ENCODE peak calls at places on chromosomes 3 and 15, in four cellular contexts. J is mesenchymal stem cell, X is neuronal stem cell, L is H9. B is an unnamed sample.

GRCh38 chr3:194278186-194278845 is 72.8 kb downstream of the CPN2 start:
- DNase-seq in L (peak), X (no peak), J (no peak), B (no peak)

GRCh38 chr3:5545719-5546118 is 358.2 kb downstream of the EDEM1 start:
- DNase-seq in J (no peak), X (no peak), L (no peak), B (no peak)

GRCh38 chr3:173932624-173933023 is 535.1 kb downstream of the NLGN1 start:
- DNase-seq in X (no peak), J (peak), L (no peak), B (peak)

GRCh38 chr3:42424911-42425310 is 14.5 kb upstream of the LYZL4 start:
- DNase-seq in L (no peak), X (no peak), J (no peak), B (no peak)

GRCh38 chr3:78736863-78737262 is 1030.9 kb downstream of the ROBO1 start:
- DNase-seq in J (peak), X (no peak), L (no peak), B (peak)

GRCh38 chr3:2921903-2922302 is 188.3 kb downstream of the IL5RA start:
- DNase-seq in J (peak), X (no peak), L (no peak), B (no peak)

GRCh38 chr3:52153389-52154096 is 680 bp downstream of the POC1A start:
- DNase-seq in L (peak), J (peak), X (no peak), B (peak)

GRCh38 chr15:68623301-68623892 is 44.6 kb downstream of the CORO2B start:
- DNase-seq in L (no peak), J (peak), X (no peak), B (peak)

GRCh38 chr3:140128217-140129137 is 193.5 kb downstream of the CLSTN2 start:
- DNase-seq in J (no peak), L (peak), X (peak), B (peak)

GRCh38 chr3:59469948-59470723 is 420.3 kb upstream of the CFAP20DC start:
- DNase-seq in X (no peak), L (no peak), J (no peak), B (no peak)

GRCh38 chr3:71254658-71255057 is 328.9 kb downstream of the FOXP1 start:
- DNase-seq in L (no peak), J (no peak), X (no peak), B (peak)

GRCh38 chr3:58638586-58638985 is 28.0 kb downstream of the FAM3D start:
- DNase-seq in J (no peak), L (no peak), X (no peak), B (no peak)

DNA sequence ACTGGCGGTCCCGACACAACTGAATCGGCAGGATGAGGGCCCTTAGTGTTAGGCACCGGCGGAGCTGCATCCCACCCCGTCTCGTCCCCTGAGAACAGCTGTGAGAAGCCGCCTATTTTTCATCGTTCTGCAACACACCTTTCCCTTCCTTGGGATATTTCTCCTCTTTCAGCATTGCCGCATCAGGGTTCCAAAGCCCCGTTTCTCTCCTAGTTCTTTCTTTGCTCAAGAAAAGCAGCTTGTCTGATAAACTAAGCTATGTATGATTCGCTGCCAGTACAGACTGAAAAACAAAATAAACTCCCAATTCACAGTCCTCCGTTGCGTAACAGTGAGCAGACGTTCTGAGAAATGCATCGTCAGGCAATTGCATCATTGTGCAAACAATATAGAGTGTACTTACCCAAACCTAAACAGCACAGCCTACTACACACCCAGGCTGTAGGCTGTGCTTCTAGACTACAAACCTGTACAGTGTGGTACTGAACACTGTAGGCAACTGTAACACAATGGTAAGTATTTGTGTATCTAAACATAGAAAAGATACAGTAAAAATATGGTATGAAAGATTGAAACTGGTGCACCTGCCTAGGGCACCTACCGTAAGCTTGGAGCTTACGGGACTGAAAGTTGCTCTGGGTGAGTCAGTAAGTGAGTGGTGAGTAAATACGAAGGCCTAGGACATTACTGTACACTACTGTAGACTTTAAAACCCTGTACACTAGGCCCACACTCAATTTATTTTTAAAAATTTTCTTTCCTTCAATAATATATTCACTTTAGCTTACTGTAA is 8.9 kb upstream of the ADAMTS17 start:
- DNase-seq in X (no peak), L (no peak), J (peak), B (peak)
- H4K8ac ChIP-seq in X (no peak), L (no peak), J (no peak), B (no peak)

DNA sequence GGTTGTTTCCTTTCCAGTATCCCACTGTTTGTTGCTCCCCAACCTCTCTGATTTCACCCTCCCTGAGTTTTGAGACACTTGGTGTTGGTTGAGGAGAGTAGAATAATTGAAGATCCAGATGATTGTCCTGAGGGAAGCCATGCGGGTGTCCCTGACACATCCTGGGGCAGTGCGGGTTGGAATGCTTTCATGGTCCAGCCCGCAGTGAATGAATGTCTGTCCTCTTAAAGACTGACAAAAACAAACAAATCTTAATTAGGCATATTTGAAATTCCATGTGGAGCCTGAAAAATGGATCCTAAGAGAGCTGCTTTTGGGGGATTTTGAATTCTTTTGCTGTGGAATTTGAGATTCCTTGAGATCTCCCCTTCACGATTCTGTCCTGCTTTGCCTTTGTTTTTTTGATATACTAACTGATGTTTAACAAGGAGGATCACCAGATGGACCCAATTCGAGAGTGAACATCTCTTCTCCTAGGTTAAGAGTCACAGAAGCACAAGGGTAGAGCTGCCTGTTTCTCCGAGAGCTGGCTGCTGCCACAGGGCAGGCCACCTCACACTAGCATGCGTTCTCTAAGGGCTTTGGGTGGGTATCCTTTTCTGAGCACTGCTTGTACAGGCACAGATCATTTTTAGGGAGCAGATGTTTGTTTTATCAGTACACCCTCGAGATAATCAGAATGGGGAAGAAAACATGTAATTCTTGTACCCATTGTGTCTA is 47.4 kb downstream of the GPR171 start:
- DNase-seq in X (peak), J (no peak), L (no peak), B (no peak)
- H4K8ac ChIP-seq in X (no peak), J (no peak), L (no peak), B (no peak)

GRCh38 chr15:73994419-73994883 is at the start of gene PML:
- DNase-seq in J (peak), L (peak), X (peak), B (peak)
- H4K8ac ChIP-seq in J (peak), L (no peak), X (no peak), B (peak)

DNA sequence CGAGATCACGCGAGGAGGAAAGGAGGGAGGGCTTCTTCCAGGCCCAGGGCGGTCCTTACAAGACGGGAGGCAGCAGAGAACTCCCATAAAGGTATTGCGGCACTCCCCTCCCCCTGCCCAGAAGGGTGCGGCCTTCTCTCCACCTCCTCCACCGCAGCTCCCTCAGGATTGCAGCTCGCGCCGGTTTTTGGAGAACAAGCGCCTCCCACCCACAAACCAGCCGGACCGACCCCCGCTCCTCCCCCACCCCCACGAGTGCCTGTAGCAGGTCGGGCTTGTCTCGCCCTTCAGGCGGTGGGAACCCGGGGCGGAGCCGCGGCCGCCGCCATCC is 1.1 kb upstream of the SETD5 start:
- DNase-seq in J (peak), X (no peak), L (peak), B (peak)
- H4K8ac ChIP-seq in J (peak), X (no peak), L (no peak), B (peak)

DNA sequence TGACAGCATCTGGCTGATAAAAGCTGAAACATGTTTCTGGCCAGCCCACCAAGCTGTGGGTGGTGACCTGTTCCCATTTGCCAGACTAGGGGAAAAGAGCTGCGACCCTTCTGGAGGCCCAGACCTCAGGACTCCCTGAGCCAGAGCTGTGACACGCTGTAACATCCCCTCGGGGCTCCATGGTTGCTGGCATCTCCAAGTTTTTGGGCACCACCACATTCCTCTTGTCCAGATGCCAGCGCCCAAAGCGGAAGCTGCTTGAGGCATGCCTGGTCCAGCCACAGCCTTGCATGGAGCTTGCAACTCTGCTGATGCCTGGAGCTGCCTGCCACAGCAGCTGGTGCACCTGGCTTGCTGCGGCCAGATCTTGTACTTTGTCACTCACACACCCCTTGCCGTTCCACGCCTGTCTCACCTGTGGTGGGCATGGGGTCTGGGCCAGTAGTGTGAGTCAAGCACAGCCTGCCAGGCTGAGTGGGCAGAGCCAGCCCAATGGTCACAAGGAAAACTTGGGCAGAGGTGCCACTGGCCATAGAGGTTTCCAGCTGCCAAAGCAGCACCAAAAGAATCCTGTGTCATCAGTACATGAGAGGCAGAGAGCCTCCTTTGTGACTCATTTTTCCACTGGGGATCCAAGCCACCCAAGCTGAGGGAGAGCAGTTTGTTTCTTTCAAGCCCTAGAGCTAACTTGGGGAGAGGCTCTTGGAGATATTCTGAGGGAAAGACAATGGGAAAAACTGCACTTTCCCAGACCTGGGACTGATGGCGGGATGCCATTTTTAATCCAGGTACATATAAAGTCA is 45.7 kb upstream of the PTX3 start:
- DNase-seq in X (no peak), L (no peak), J (no peak), B (peak)
- H4K8ac ChIP-seq in X (no peak), L (no peak), J (no peak), B (no peak)

DNA sequence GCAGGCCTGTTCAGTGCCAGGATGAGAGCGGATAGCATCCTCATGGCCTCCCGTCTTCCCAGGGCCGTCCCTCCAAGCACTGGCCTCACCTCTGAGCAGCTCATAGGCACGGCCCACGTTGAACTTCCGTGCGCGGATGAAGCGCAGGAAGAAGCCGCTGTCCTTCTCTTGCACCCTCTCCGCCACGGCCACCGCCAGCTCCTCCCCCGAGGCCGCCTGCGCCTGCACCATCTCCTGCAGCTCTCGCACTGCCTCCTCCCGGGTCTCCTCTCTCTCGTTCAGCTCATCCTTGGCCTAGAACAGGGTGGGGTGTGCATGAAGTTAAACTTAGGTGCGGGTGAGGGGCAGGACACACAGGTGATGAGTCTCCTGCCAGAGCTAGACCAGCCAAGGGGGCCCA is 4.3 kb downstream of the RLBP1 start:
- DNase-seq in J (no peak), X (no peak), L (no peak), B (no peak)
- H4K8ac ChIP-seq in J (no peak), X (peak), L (no peak), B (no peak)